ENCODE peak calls at places on chromosome 10, in five cellular contexts. I, T, U, C and Q are unnamed samples.

GRCh38 chr10:96740579-96741281 is 20.4 kb upstream of the PIK3AP1 start:
- DNase-seq in I (no peak), C (no peak), T (no peak), U (no peak), Q (no peak)

GRCh38 chr10:97584060-97584797 is at the start of gene HOGA1:
- DNase-seq in T (peak), I (peak), U (peak), C (no peak), Q (peak)

GRCh38 chr10:24917493-24917892 is 34.9 kb downstream of the PRTFDC1 start:
- DNase-seq in U (no peak), T (no peak), I (no peak), C (no peak), Q (no peak)

GRCh38 chr10:132329565-132330485 is 2.2 kb upstream of the LRRC27 start:
- DNase-seq in T (no peak), C (no peak), I (no peak), U (peak), Q (peak)

GRCh38 chr10:126215767-126216166 is 172.5 kb downstream of the ADAM12 start:
- DNase-seq in T (no peak), I (no peak), U (no peak), C (no peak), Q (no peak)

GRCh38 chr10:122446668-122447410 is 7.6 kb upstream of the ARMS2 start:
- DNase-seq in I (no peak), C (no peak), U (no peak), T (peak), Q (no peak)

GRCh38 chr10:29783211-29783947 is 148.6 kb upstream of the SVIL start:
- DNase-seq in C (no peak), U (peak), T (no peak), I (no peak), Q (peak)

GRCh38 chr10:72682626-72683025 is 9.3 kb upstream of the MCU start:
- DNase-seq in C (no peak), T (no peak), I (no peak), U (no peak), Q (peak)

GRCh38 chr10:72321248-72322029 is 33.3 kb downstream of the DNAJB12 start:
- DNase-seq in U (no peak), C (no peak), T (no peak), I (peak), Q (peak)

GRCh38 chr10:98458812-98459211 is 12.1 kb upstream of the HPS1 start:
- DNase-seq in I (no peak), C (no peak), T (no peak), U (no peak), Q (no peak)

GRCh38 chr10:126247454-126247975 is 140.8 kb downstream of the ADAM12 start:
- DNase-seq in I (peak), C (no peak), U (peak), T (peak), Q (peak)

GRCh38 chr10:84838851-84839250 is 510.5 kb downstream of the CCSER2 start:
- DNase-seq in I (peak), C (no peak), U (no peak), T (no peak), Q (no peak)

GRCh38 chr10:60236869-60237524 is 152.7 kb downstream of the ANK3 start:
- DNase-seq in U (no peak), C (no peak), I (peak), T (no peak), Q (no peak)

GRCh38 chr10:132869621-132870020 is 72.7 kb downstream of the CFAP46 start:
- DNase-seq in T (no peak), I (peak), C (no peak), U (no peak), Q (no peak)

GRCh38 chr10:37476285-37476684 is 350.9 kb downstream of the ANKRD30A start:
- DNase-seq in T (no peak), I (no peak), U (no peak), C (no peak), Q (no peak)

GRCh38 chr10:64044098-64044497 is 522.9 kb downstream of the REEP3 start:
- DNase-seq in I (no peak), U (no peak), C (no peak), T (no peak), Q (no peak)